ENCODE peak calls at places on chromosomes 12 and 14, in ten cellular contexts. R, N, H, T, B, M, L, J, Y and G are unnamed samples.

GRCh38 chr14:91119556-91120311 is 5.9 kb downstream of the DGLUCY start:
- DNase-seq in R (no peak), N (no peak), H (peak), T (no peak), B (no peak), M (no peak), L (no peak), J (no peak), Y (no peak), G (no peak)

GRCh38 chr12:11746024-11746771 is 96.7 kb downstream of the ETV6 start:
- DNase-seq in R (no peak), N (no peak), H (peak), T (no peak), B (no peak), M (no peak), L (no peak), J (no peak), Y (no peak), G (no peak)

GRCh38 chr12:95623554-95624170 is 72.4 kb upstream of the USP44 start:
- DNase-seq in R (no peak), N (no peak), H (peak), T (peak), B (peak), M (peak), L (peak), J (peak), Y (peak), G (no peak)

GRCh38 chr14:34030864-34031263 is 80.0 kb upstream of the EGLN3 start:
- DNase-seq in R (no peak), N (no peak), H (no peak), T (no peak), B (peak), M (no peak), L (no peak), J (no peak), Y (no peak), G (no peak)

GRCh38 chr14:65904988-65905387 is 492.5 kb downstream of the FUT8 start:
- DNase-seq in R (no peak), N (no peak), H (no peak), T (no peak), B (no peak), M (no peak), L (no peak), J (no peak), Y (no peak), G (no peak)

GRCh38 chr14:64266206-64266605 is 28.0 kb downstream of the ESR2 start:
- DNase-seq in R (no peak), N (no peak), H (peak), T (no peak), B (no peak), M (no peak), L (no peak), J (no peak), Y (no peak), G (no peak)

GRCh38 chr14:65709576-65709975 is 297.0 kb downstream of the FUT8 start:
- DNase-seq in R (no peak), N (no peak), H (no peak), T (no peak), B (no peak), M (no peak), L (no peak), J (no peak), Y (no peak), G (no peak)

GRCh38 chr12:70645494-70646317 is 8.5 kb upstream of the PTPRB start:
- DNase-seq in R (no peak), N (no peak), H (peak), T (no peak), B (no peak), M (peak), L (no peak), J (no peak), Y (no peak), G (peak)

GRCh38 chr12:12930633-12931032 is 21.3 kb downstream of the GPRC5D start:
- DNase-seq in R (no peak), N (no peak), H (no peak), T (no peak), B (no peak), M (no peak), L (no peak), J (no peak), Y (no peak), G (no peak)

GRCh38 chr12:108773798-108774788 is 42.8 kb upstream of the CORO1C start:
- DNase-seq in R (no peak), N (no peak), H (peak), T (peak), B (peak), M (no peak), L (peak), J (no peak), Y (no peak), G (no peak)